ENCODE peak calls at places on chromosomes 4 and X, in six cellular contexts. One of them, this sample, is unnamed.

GRCh38 chr4:13529130-13529919 is 15.0 kb downstream of the NKX3-2 start:
- DNase-seq in substantia nigra: no peak
- DNase-seq in body of pancreas: no peak
- DNase-seq in foreskin keratinocyte: no peak
- DNase-seq in endothelial cell of umbilical vein: no peak
- DNase-seq in right lobe of liver: no peak
- DNase-seq in this sample: no peak

GRCh38 chr4:56234098-56234497 is 153.2 kb downstream of the AASDH start:
- DNase-seq in substantia nigra: no peak
- DNase-seq in body of pancreas: no peak
- DNase-seq in foreskin keratinocyte: no peak
- DNase-seq in endothelial cell of umbilical vein: no peak
- DNase-seq in right lobe of liver: no peak
- DNase-seq in this sample: no peak

GRCh38 chr4:187307131-187307530 is 583.5 kb upstream of the FAT1 start:
- DNase-seq in substantia nigra: no peak
- DNase-seq in body of pancreas: no peak
- DNase-seq in foreskin keratinocyte: peak
- DNase-seq in endothelial cell of umbilical vein: no peak
- DNase-seq in right lobe of liver: no peak
- DNase-seq in this sample: no peak

GRCh38 chrX:1529756-1530155 is 7.2 kb downstream of the P2RY8 start:
- DNase-seq in substantia nigra: no peak
- DNase-seq in body of pancreas: no peak
- DNase-seq in foreskin keratinocyte: no peak
- DNase-seq in endothelial cell of umbilical vein: no peak
- DNase-seq in right lobe of liver: no peak
- DNase-seq in this sample: no peak

GRCh38 chrX:50198348-50198747 is 2.5 kb downstream of the AKAP4 start:
- DNase-seq in substantia nigra: no peak
- DNase-seq in body of pancreas: no peak
- DNase-seq in foreskin keratinocyte: no peak
- DNase-seq in endothelial cell of umbilical vein: no peak
- DNase-seq in right lobe of liver: no peak
- DNase-seq in this sample: no peak

GRCh38 chrX:118216488-118216887 is 99.9 kb upstream of the KLHL13 start:
- DNase-seq in substantia nigra: no peak
- DNase-seq in body of pancreas: peak
- DNase-seq in foreskin keratinocyte: no peak
- DNase-seq in endothelial cell of umbilical vein: no peak
- DNase-seq in right lobe of liver: peak
- DNase-seq in this sample: no peak

GRCh38 chr4:152680988-152681731 is 1.4 kb upstream of the TMEM154 start:
- DNase-seq in substantia nigra: no peak
- DNase-seq in body of pancreas: no peak
- DNase-seq in foreskin keratinocyte: peak
- DNase-seq in endothelial cell of umbilical vein: peak
- DNase-seq in right lobe of liver: no peak
- DNase-seq in this sample: peak

GRCh38 chrX:14029039-14029424 is 660 bp downstream of the GEMIN8 start:
- DNase-seq in substantia nigra: peak
- DNase-seq in body of pancreas: no peak
- DNase-seq in foreskin keratinocyte: no peak
- DNase-seq in endothelial cell of umbilical vein: no peak
- DNase-seq in right lobe of liver: no peak
- DNase-seq in this sample: no peak

GRCh38 chrX:134933248-134933647 is 57.5 kb upstream of the SMIM10 start:
- DNase-seq in substantia nigra: no peak
- DNase-seq in body of pancreas: no peak
- DNase-seq in foreskin keratinocyte: no peak
- DNase-seq in endothelial cell of umbilical vein: no peak
- DNase-seq in right lobe of liver: no peak
- DNase-seq in this sample: no peak

GRCh38 chr4:4689694-4690440 is 148.0 kb upstream of the STX18 start:
- DNase-seq in substantia nigra: no peak
- DNase-seq in body of pancreas: no peak
- DNase-seq in foreskin keratinocyte: peak
- DNase-seq in endothelial cell of umbilical vein: no peak
- DNase-seq in right lobe of liver: no peak
- DNase-seq in this sample: no peak

GRCh38 chr4:3331511-3332394 is 38.9 kb downstream of the RGS12 start:
- DNase-seq in substantia nigra: no peak
- DNase-seq in body of pancreas: no peak
- DNase-seq in foreskin keratinocyte: no peak
- DNase-seq in endothelial cell of umbilical vein: peak
- DNase-seq in right lobe of liver: peak
- DNase-seq in this sample: no peak

GRCh38 chrX:13009844-13010243 is 34.6 kb downstream of the FAM9C start:
- DNase-seq in substantia nigra: no peak
- DNase-seq in body of pancreas: no peak
- DNase-seq in foreskin keratinocyte: no peak
- DNase-seq in endothelial cell of umbilical vein: no peak
- DNase-seq in right lobe of liver: no peak
- DNase-seq in this sample: no peak

GRCh38 chr4:184099541-184099966 is 118.1 kb downstream of the ENPP6 start:
- DNase-seq in substantia nigra: no peak
- DNase-seq in body of pancreas: no peak
- DNase-seq in foreskin keratinocyte: no peak
- DNase-seq in endothelial cell of umbilical vein: no peak
- DNase-seq in right lobe of liver: no peak
- DNase-seq in this sample: no peak

GRCh38 chrX:134418317-134419113 is 41.5 kb upstream of the HPRT1 start:
- DNase-seq in substantia nigra: no peak
- DNase-seq in body of pancreas: no peak
- DNase-seq in foreskin keratinocyte: no peak
- DNase-seq in endothelial cell of umbilical vein: no peak
- DNase-seq in right lobe of liver: no peak
- DNase-seq in this sample: peak

GRCh38 chr4:77856152-77856551 is 6.5 kb upstream of the MRPL1 start:
- DNase-seq in substantia nigra: no peak
- DNase-seq in body of pancreas: no peak
- DNase-seq in foreskin keratinocyte: no peak
- DNase-seq in endothelial cell of umbilical vein: no peak
- DNase-seq in right lobe of liver: no peak
- DNase-seq in this sample: no peak

GRCh38 chrX:105502336-105502735 is 281.8 kb upstream of the TEX13A start:
- DNase-seq in substantia nigra: no peak
- DNase-seq in body of pancreas: no peak
- DNase-seq in foreskin keratinocyte: no peak
- DNase-seq in endothelial cell of umbilical vein: no peak
- DNase-seq in right lobe of liver: no peak
- DNase-seq in this sample: no peak

GRCh38 chr4:147059064-147059731 is 113.5 kb upstream of the TTC29 start:
- DNase-seq in substantia nigra: no peak
- DNase-seq in body of pancreas: no peak
- DNase-seq in foreskin keratinocyte: no peak
- DNase-seq in endothelial cell of umbilical vein: no peak
- DNase-seq in right lobe of liver: no peak
- DNase-seq in this sample: no peak

GRCh38 chrX:57918750-57919436 is 8.6 kb upstream of the ZXDA start:
- DNase-seq in substantia nigra: no peak
- DNase-seq in body of pancreas: peak
- DNase-seq in foreskin keratinocyte: no peak
- DNase-seq in endothelial cell of umbilical vein: peak
- DNase-seq in right lobe of liver: no peak
- DNase-seq in this sample: no peak

GRCh38 chrX:124842205-124842604 is 477.5 kb upstream of the TEX13C start:
- DNase-seq in substantia nigra: no peak
- DNase-seq in body of pancreas: no peak
- DNase-seq in foreskin keratinocyte: no peak
- DNase-seq in endothelial cell of umbilical vein: no peak
- DNase-seq in right lobe of liver: no peak
- DNase-seq in this sample: no peak

DNA sequence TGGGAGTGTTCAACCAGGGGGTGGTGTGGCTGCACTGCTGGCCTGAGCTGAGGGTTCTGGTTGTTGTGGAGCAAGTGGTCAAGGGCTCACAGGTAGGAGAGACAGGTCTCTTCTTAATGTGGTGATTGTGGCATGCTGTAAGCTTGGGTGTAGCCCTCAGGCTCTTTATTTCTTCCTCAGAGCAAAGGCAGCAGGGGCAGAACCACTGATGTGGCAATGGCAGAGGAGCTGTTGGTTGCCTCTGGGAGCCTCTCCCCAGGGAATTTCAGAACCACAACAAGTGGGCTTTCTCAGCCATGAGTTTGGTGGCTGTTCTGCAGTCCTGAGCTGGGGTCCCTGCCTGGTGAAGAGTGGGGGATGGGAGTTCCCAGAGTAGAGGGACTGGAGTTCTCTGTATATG is 1017.2 kb downstream of the SH3BGRL start:
- DNase-seq in substantia nigra: no peak
- DNase-seq in body of pancreas: no peak
- DNase-seq in foreskin keratinocyte: no peak
- DNase-seq in endothelial cell of umbilical vein: no peak
- DNase-seq in right lobe of liver: no peak
- DNase-seq in this sample: no peak
- H3K27ac ChIP-seq in substantia nigra: no peak
- H3K27ac ChIP-seq in body of pancreas: no peak
- H3K27ac ChIP-seq in foreskin keratinocyte: no peak
- H3K27ac ChIP-seq in endothelial cell of umbilical vein: no peak
- H3K27ac ChIP-seq in right lobe of liver: no peak
- H3K27ac ChIP-seq in this sample: no peak

GRCh38 chrX:71618303-71618721 is at the start of gene CXCR3:
- DNase-seq in substantia nigra: no peak
- DNase-seq in body of pancreas: peak
- DNase-seq in foreskin keratinocyte: no peak
- DNase-seq in endothelial cell of umbilical vein: no peak
- DNase-seq in right lobe of liver: peak
- DNase-seq in this sample: no peak

GRCh38 chrX:71618787-71619186 is 476 bp upstream of the CXCR3 start:
- DNase-seq in substantia nigra: no peak
- DNase-seq in body of pancreas: no peak
- DNase-seq in foreskin keratinocyte: no peak
- DNase-seq in endothelial cell of umbilical vein: no peak
- DNase-seq in right lobe of liver: no peak
- DNase-seq in this sample: no peak

GRCh38 chrX:71616672-71617529 is 1.4 kb downstream of the CXCR3 start:
- DNase-seq in substantia nigra: no peak
- DNase-seq in body of pancreas: no peak
- DNase-seq in foreskin keratinocyte: no peak
- DNase-seq in endothelial cell of umbilical vein: no peak
- DNase-seq in right lobe of liver: peak
- DNase-seq in this sample: no peak

GRCh38 chrX:71619193-71619592 is 882 bp upstream of the CXCR3 start:
- DNase-seq in substantia nigra: no peak
- DNase-seq in body of pancreas: no peak
- DNase-seq in foreskin keratinocyte: no peak
- DNase-seq in endothelial cell of umbilical vein: no peak
- DNase-seq in right lobe of liver: no peak
- DNase-seq in this sample: no peak

DNA sequence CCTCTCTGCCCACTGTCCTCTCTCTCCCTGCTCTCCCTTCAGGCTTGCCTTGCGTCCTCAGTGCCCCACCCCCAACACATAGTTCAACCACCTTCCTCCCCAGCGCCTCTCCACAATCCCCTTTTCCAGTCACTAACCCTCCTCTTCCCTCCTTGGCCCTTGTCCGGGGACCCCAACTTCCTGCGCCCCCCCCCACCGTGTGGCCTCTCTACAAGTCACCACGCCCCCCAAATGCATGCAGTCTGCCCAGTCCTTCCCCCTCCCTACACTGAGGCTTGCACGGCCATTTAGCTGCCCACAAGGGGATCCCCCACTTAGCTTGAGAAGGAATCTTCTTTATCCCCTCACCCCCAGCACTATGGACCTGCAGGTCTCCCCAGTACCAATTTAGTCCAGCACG is 569 bp downstream of the CXCR3 start:
- DNase-seq in substantia nigra: no peak
- DNase-seq in body of pancreas: no peak
- DNase-seq in foreskin keratinocyte: no peak
- DNase-seq in endothelial cell of umbilical vein: no peak
- DNase-seq in right lobe of liver: no peak
- DNase-seq in this sample: no peak
- H3K27ac ChIP-seq in substantia nigra: no peak
- H3K27ac ChIP-seq in body of pancreas: no peak
- H3K27ac ChIP-seq in foreskin keratinocyte: no peak
- H3K27ac ChIP-seq in endothelial cell of umbilical vein: no peak
- H3K27ac ChIP-seq in right lobe of liver: no peak
- H3K27ac ChIP-seq in this sample: no peak

GRCh38 chrX:10173331-10173900 is 16.6 kb downstream of the CLCN4 start:
- DNase-seq in substantia nigra: peak
- DNase-seq in body of pancreas: no peak
- DNase-seq in foreskin keratinocyte: peak
- DNase-seq in endothelial cell of umbilical vein: peak
- DNase-seq in right lobe of liver: peak
- DNase-seq in this sample: peak

GRCh38 chrX:10174810-10175209 is 18.0 kb downstream of the CLCN4 start:
- DNase-seq in substantia nigra: no peak
- DNase-seq in body of pancreas: no peak
- DNase-seq in foreskin keratinocyte: no peak
- DNase-seq in endothelial cell of umbilical vein: no peak
- DNase-seq in right lobe of liver: no peak
- DNase-seq in this sample: no peak

GRCh38 chrX:10171291-10171690 is 14.5 kb downstream of the CLCN4 start:
- DNase-seq in substantia nigra: no peak
- DNase-seq in body of pancreas: no peak
- DNase-seq in foreskin keratinocyte: no peak
- DNase-seq in endothelial cell of umbilical vein: no peak
- DNase-seq in right lobe of liver: no peak
- DNase-seq in this sample: no peak

GRCh38 chrX:10174051-10174450 is 17.3 kb downstream of the CLCN4 start:
- DNase-seq in substantia nigra: no peak
- DNase-seq in body of pancreas: no peak
- DNase-seq in foreskin keratinocyte: no peak
- DNase-seq in endothelial cell of umbilical vein: no peak
- DNase-seq in right lobe of liver: no peak
- DNase-seq in this sample: no peak

DNA sequence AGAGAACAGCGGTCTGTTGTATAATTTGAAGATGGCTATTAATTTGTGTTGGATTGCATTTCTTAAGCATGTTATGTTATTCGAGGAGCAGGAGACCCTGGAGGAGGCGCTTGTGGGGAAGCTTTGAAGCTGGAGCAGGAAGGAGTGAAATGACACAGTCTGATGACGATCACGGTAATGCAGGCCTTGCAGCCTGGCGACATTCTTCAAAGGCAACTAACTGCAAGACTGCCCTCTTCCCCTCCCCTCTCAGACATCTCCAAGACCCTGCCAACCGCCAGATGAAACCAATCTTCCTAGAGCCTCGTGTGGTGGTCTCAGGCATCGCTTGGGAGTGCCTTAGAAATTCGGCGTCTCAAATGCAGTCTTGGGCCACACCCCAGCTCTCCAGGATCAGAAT is 16.1 kb downstream of the CLCN4 start:
- DNase-seq in substantia nigra: no peak
- DNase-seq in body of pancreas: no peak
- DNase-seq in foreskin keratinocyte: no peak
- DNase-seq in endothelial cell of umbilical vein: no peak
- DNase-seq in right lobe of liver: no peak
- DNase-seq in this sample: no peak
- H3K27ac ChIP-seq in substantia nigra: no peak
- H3K27ac ChIP-seq in body of pancreas: no peak
- H3K27ac ChIP-seq in foreskin keratinocyte: no peak
- H3K27ac ChIP-seq in endothelial cell of umbilical vein: peak
- H3K27ac ChIP-seq in right lobe of liver: peak
- H3K27ac ChIP-seq in this sample: peak

DNA sequence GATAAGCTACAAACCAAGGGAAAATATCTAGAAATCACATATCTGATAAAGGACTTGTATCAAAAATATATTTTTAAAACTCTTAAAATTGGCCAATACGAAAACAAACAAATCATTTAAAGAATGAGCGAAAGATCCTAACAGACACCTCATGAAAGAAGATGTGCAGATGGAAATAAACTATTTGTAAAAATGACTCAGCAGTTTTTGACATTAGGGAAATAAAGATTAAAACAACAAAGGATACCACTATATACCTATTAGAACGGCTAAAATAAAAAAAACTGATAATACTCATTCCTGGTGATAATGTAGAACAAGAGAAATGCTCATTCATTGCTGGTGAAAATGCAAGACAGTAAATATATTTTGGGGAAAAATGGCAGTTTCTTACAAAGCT is 506.4 kb downstream of the KLHL4 start:
- DNase-seq in substantia nigra: no peak
- DNase-seq in body of pancreas: no peak
- DNase-seq in foreskin keratinocyte: no peak
- DNase-seq in endothelial cell of umbilical vein: no peak
- DNase-seq in right lobe of liver: no peak
- DNase-seq in this sample: no peak
- H3K27ac ChIP-seq in substantia nigra: no peak
- H3K27ac ChIP-seq in body of pancreas: no peak
- H3K27ac ChIP-seq in foreskin keratinocyte: no peak
- H3K27ac ChIP-seq in endothelial cell of umbilical vein: no peak
- H3K27ac ChIP-seq in right lobe of liver: no peak
- H3K27ac ChIP-seq in this sample: no peak